ENCODE peak calls at places on chromosomes 6 and 20, in nine cellular contexts. T is breast epithelium, S is suprapubic skin, W is fibroblast of lung, O is H9, E is tibial artery, U is fibroblast of mammary gland, Z is GM20000, I is Calu3. X is an unnamed sample.

GRCh38 chr6:34233867-34234266 is 2.8 kb upstream of the HMGA1 start:
- DNase-seq in E (no peak), T (no peak), O (no peak), W (no peak), S (no peak), I (no peak), Z (no peak), U (no peak), X (no peak)

GRCh38 chr6:132443206-132443605 is 41.9 kb upstream of the MOXD1 start:
- DNase-seq in S (no peak), O (no peak), T (no peak), Z (no peak), W (no peak), I (no peak), U (peak), E (no peak), X (no peak)

GRCh38 chr20:50387218-50387995 is 122.8 kb upstream of the PTPN1 start:
- DNase-seq in I (no peak), E (no peak), S (no peak), W (no peak), T (no peak), O (no peak), U (no peak), Z (no peak), X (no peak)

GRCh38 chr6:3882865-3883264 is 33.7 kb downstream of the FAM50B start:
- DNase-seq in Z (no peak), W (peak), E (peak), U (peak), T (no peak), I (no peak), O (no peak), S (peak), X (no peak)

GRCh38 chr6:168600381-168600780 is 159.4 kb downstream of the SMOC2 start:
- DNase-seq in O (no peak), E (no peak), T (no peak), W (no peak), S (peak), I (no peak), Z (no peak), U (no peak), X (no peak)

GRCh38 chr6:27873101-27874030 is 38.8 kb downstream of the OR2B2 start:
- DNase-seq in O (peak), Z (no peak), W (peak), I (peak), E (peak), U (peak), S (no peak), T (no peak), X (no peak)

GRCh38 chr6:22328499-22328898 is 31.7 kb upstream of the PRL start:
- DNase-seq in S (no peak), E (no peak), O (no peak), T (no peak), I (no peak), U (peak), Z (no peak), W (no peak), X (no peak)

GRCh38 chr6:34094474-34095135 is 51.3 kb downstream of the GRM4 start:
- DNase-seq in W (no peak), U (no peak), E (no peak), O (no peak), I (no peak), T (no peak), Z (no peak), S (no peak), X (no peak)

GRCh38 chr6:82712826-82713225 is 349.2 kb downstream of the TPBG start:
- DNase-seq in Z (peak), O (no peak), I (no peak), E (no peak), T (no peak), S (no peak), U (peak), W (peak), X (no peak)

GRCh38 chr6:53547815-53548496 is 3.1 kb upstream of the GCLC start:
- DNase-seq in I (peak), U (peak), Z (peak), O (peak), S (peak), T (peak), E (peak), W (peak), X (peak)
- TF ChIP-seq CTCF in I (no peak), U (no peak), Z (no peak), O (no peak), S (no peak), T (no peak), E (no peak), W (no peak), X (no peak)

DNA sequence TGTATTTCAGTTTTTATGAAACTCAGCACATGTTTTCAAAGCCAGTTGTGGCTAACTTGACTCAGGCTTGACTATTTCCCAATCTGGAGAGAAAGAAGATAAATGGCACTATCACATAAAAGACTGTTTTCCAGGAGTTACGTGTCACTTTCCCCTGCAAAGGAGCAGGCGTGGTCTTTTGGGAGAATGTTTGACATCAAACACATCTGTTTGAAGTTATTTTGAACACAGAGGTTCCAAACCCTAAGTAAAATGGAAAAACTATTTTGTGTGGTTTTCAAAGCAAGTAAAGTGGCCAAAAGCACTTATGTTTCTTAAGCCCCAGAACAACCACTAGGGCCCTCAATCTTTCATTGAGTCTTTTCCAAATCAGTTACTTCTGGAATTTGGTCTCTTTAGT is 89.7 kb downstream of the FOXF2 start:
- DNase-seq in E (no peak), S (peak), T (no peak), W (peak), U (peak), Z (no peak), I (no peak), O (no peak), X (no peak)
- TF ChIP-seq CTCF in E (no peak), S (no peak), T (no peak), W (peak), U (peak), Z (no peak), I (no peak), O (peak), X (peak)

GRCh38 chr20:56967916-56968315 is 298.5 kb downstream of the BMP7 start:
- DNase-seq in O (peak), U (no peak), I (no peak), S (no peak), T (no peak), W (no peak), Z (no peak), E (no peak), X (no peak)

GRCh38 chr20:56968386-56969048 is 297.9 kb downstream of the BMP7 start:
- DNase-seq in Z (no peak), O (no peak), S (no peak), I (no peak), W (no peak), T (no peak), U (no peak), E (no peak), X (no peak)

DNA sequence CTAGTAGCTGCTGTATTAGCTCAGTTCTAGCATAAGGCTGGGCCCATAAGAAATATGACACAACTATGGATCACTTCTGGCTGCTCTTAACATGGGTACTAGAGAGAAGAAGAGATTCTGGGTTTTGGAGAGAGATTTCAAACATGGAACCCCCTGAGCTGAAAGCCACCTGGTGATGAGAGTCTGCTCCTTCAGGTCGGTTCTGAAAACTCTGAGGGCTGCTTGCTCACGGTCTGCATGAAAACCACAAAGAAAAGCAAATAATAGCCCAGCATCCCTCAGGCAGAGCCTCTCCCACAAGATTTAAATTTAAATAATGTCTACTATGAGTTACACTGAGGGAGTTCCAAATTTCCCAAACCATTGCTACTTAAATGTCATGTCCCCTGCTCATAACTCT is 301.6 kb downstream of the BMP7 start:
- DNase-seq in U (no peak), W (no peak), T (no peak), Z (no peak), I (no peak), O (no peak), E (no peak), S (no peak), X (no peak)
- TF ChIP-seq CTCF in U (no peak), W (no peak), T (no peak), Z (no peak), I (no peak), O (peak), E (no peak), S (no peak), X (peak)

GRCh38 chr6:164097056-164097455 is 682.5 kb downstream of the QKI start:
- DNase-seq in S (no peak), O (no peak), I (no peak), U (no peak), Z (no peak), E (no peak), W (no peak), T (no peak), X (no peak)

GRCh38 chr6:164099535-164099982 is 685.0 kb downstream of the QKI start:
- DNase-seq in T (no peak), U (no peak), E (no peak), O (no peak), Z (no peak), S (no peak), W (no peak), I (no peak), X (no peak)

GRCh38 chr6:164098857-164099534 is 684.5 kb downstream of the QKI start:
- DNase-seq in U (peak), I (no peak), W (peak), O (no peak), T (no peak), E (no peak), S (no peak), Z (no peak), X (no peak)

GRCh38 chr6:164095056-164095455 is 680.5 kb downstream of the QKI start:
- DNase-seq in I (no peak), E (no peak), Z (no peak), W (no peak), S (no peak), O (no peak), U (peak), T (no peak), X (no peak)

DNA sequence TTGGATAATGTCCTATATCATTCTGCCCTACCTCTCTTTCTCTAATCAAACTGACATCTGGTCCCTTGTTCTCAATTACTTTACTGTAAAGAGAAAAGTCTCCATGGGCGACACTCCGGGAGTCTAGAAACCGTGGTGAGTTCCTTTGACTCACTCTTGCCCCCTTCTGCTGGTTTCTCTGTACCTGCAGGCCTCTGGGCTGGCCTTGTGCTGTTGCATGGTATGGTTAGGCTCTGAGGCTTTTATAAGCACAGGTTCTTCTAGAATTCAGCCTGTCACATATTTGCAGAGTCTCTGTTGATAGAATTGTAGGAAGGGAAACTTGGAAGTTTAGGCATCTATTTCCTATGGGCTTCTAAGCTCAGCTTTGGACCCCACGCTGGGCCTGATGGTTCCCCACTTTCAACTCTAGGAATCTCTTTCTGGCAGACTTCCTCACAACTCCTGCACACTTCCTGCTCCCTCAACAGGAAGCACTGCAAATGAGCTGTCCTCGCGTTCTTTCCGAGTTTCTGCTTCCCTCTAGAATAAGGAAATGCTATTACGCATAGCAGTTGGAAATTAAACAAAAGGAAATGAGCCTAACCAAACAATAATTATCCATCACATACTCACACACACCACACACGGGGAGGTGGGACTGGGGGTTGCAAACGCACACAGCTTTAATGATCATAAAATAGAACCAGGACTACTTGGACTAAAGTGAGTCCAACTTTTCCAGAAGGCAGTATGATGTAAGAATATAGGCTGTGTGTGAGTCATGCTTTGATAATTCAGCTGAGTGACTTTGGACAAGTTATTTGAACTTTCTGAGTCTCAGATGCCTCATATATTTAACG is 683.3 kb downstream of the QKI start:
- DNase-seq in W (peak), O (peak), I (no peak), T (no peak), E (no peak), Z (no peak), S (no peak), U (peak), X (no peak)
- TF ChIP-seq CTCF in W (no peak), O (peak), I (no peak), T (no peak), E (no peak), Z (no peak), S (no peak), U (no peak), X (peak)

GRCh38 chr20:2867081-2867860 is 6.0 kb upstream of the PTPRA start:
- DNase-seq in T (no peak), W (no peak), S (no peak), Z (no peak), U (no peak), E (no peak), I (no peak), O (no peak), X (no peak)

GRCh38 chr20:2864626-2865025 is 8.7 kb upstream of the PTPRA start:
- DNase-seq in I (no peak), Z (no peak), S (no peak), O (no peak), U (no peak), W (no peak), T (no peak), E (no peak), X (no peak)

GRCh38 chr20:2866236-2866635 is 7.0 kb upstream of the PTPRA start:
- DNase-seq in S (no peak), U (no peak), W (no peak), T (no peak), E (no peak), O (no peak), Z (no peak), I (no peak), X (no peak)

GRCh38 chr20:2865101-2865500 is 8.2 kb upstream of the PTPRA start:
- DNase-seq in I (no peak), Z (no peak), O (no peak), U (no peak), T (no peak), S (no peak), W (no peak), E (no peak), X (no peak)

DNA sequence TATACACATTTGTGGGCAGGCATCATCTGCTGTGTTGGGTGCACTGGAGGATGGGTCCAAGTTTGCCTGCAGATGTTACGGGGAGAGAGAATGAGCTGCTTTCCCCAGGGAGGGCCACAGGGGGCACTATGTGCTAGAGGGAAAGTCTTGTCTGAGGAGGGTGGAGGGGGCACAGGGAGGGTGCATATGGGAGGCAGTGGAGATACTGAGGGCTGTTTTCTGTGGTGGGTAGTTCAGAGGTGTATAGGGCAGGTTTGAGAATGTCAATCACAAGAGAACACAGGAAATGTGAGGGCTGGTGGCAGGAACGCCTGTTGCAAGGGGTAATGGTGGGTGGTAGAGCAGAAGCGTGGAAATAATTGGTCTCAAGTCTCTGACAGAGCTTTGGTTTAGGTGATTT is 7.7 kb upstream of the PTPRA start:
- DNase-seq in Z (no peak), O (no peak), U (no peak), W (no peak), I (no peak), E (no peak), S (no peak), T (no peak), X (no peak)
- TF ChIP-seq CTCF in Z (no peak), O (peak), U (no peak), W (peak), I (no peak), E (no peak), S (no peak), T (no peak), X (no peak)

GRCh38 chr20:60749804-60750602 is 502.1 kb upstream of the CDH4 start:
- DNase-seq in U (no peak), O (peak), T (no peak), S (no peak), I (no peak), E (no peak), W (no peak), Z (no peak), X (no peak)
- TF ChIP-seq CTCF in U (no peak), O (peak), T (no peak), S (no peak), I (no peak), E (no peak), W (no peak), Z (no peak), X (no peak)

DNA sequence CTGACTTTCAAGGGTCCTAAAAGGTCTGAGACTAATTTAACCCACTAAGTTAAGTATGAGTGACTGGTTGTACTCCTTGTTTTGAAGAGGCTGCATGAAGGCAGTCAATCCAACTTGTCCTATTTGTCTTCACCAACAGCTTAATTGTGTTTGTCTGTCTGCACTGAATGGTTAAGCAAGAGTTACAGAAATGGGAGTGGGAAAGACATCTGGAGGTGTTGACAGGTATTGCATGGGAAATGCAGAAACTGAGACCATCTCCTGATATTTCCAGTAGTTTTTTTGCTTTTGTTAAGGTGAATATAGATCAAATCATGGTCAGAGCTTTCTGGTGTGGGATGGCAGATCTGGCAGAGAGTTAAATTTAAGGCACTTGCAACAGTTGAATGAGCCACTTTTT is 6.5 kb downstream of the FUT9 start:
- DNase-seq in S (no peak), W (no peak), Z (no peak), T (no peak), E (no peak), I (no peak), O (no peak), U (no peak), X (no peak)
- TF ChIP-seq CTCF in S (no peak), W (no peak), Z (no peak), T (no peak), E (no peak), I (no peak), O (peak), U (no peak), X (no peak)

DNA sequence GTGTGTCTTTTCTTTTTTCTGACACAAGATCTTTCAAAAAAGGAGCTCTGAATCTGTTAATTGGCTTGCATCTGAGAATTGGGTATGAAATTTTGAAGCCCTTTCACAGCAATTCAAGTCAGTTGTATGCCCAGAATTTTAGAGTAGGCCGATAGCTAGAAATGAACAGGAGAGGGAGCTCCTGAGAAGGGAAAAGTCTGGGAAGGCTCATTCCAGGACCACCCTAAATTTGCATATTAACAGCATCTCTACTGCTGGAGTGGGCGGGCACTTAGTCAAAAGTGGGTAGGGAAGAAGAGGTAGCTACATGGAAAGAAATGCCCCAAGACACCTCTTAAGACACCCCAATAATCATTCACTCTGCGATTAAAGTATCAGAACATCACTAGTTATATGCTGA is 928.3 kb downstream of the TBC1D32 start:
- DNase-seq in U (no peak), O (peak), I (no peak), E (no peak), W (no peak), Z (no peak), T (no peak), S (no peak), X (no peak)
- TF ChIP-seq CTCF in U (peak), O (peak), I (no peak), E (no peak), W (peak), Z (no peak), T (no peak), S (no peak), X (peak)

X was measured in osteocyte.